ENCODE peak calls at places on chromosomes 16 and 17, in six cellular contexts. One of them, this sample, is unnamed.
A peak's percentile ranks its signal among the peaks of the same experiment; 100 is the strongest.

GRCh38 chr17:4706121-4706520 is 2.2 kb upstream of the PELP1 start:
- DNase-seq in HepG2: no peak
- DNase-seq in K562: no peak
- DNase-seq in GM12878: no peak
- DNase-seq in GM12892: no peak
- DNase-seq in H1: no peak
- DNase-seq in this sample: no peak

GRCh38 chr17:6442775-6443174 is 1.5 kb upstream of the PIMREG start:
- DNase-seq in H1: no peak
- DNase-seq in GM12892: no peak
- DNase-seq in HepG2: no peak
- DNase-seq in GM12878: no peak
- DNase-seq in K562: no peak
- DNase-seq in this sample: no peak

GRCh38 chr16:66357523-66357928 is 9.0 kb upstream of the CDH5 start:
- DNase-seq in HepG2: peak; percentile 61
- DNase-seq in GM12878: no peak
- DNase-seq in K562: peak; percentile 74
- DNase-seq in H1: peak; percentile 27
- DNase-seq in GM12892: no peak
- DNase-seq in this sample: no peak

GRCh38 chr16:17070882-17071592 is 399.7 kb downstream of the XYLT1 start:
- DNase-seq in GM12892: peak; percentile 49
- DNase-seq in K562: no peak
- DNase-seq in HepG2: no peak
- DNase-seq in H1: no peak
- DNase-seq in GM12878: peak; percentile 98
- DNase-seq in this sample: peak; percentile 51

GRCh38 chr16:23362460-23363317 is 60.6 kb downstream of the SCNN1B start:
- DNase-seq in HepG2: no peak
- DNase-seq in H1: no peak
- DNase-seq in K562: no peak
- DNase-seq in GM12892: no peak
- DNase-seq in GM12878: no peak
- DNase-seq in this sample: no peak

GRCh38 chr16:29898786-29899515 is 399 bp downstream of the SEZ6L2 start:
- DNase-seq in GM12878: no peak
- DNase-seq in HepG2: no peak
- DNase-seq in H1: no peak
- DNase-seq in K562: peak; percentile 53
- DNase-seq in GM12892: no peak
- DNase-seq in this sample: no peak

GRCh38 chr17:49557204-49558024 is 18.3 kb upstream of the NXPH3 start:
- DNase-seq in K562: no peak
- DNase-seq in H1: no peak
- DNase-seq in GM12892: no peak
- DNase-seq in GM12878: no peak
- DNase-seq in HepG2: peak; percentile 73
- DNase-seq in this sample: no peak

GRCh38 chr17:42142371-42142896 is 12.4 kb downstream of the RAB5C start:
- DNase-seq in HepG2: no peak
- DNase-seq in GM12878: no peak
- DNase-seq in K562: no peak
- DNase-seq in GM12892: no peak
- DNase-seq in H1: no peak
- DNase-seq in this sample: no peak

GRCh38 chr17:181213-182163 is at the start of gene DOC2B:
- DNase-seq in H1: no peak
- DNase-seq in HepG2: no peak
- DNase-seq in K562: no peak
- DNase-seq in GM12878: no peak
- DNase-seq in GM12892: no peak
- DNase-seq in this sample: no peak

GRCh38 chr16:55447231-55447630 is 31.8 kb upstream of the MMP2 start:
- DNase-seq in HepG2: no peak
- DNase-seq in H1: no peak
- DNase-seq in K562: no peak
- DNase-seq in GM12878: no peak
- DNase-seq in GM12892: no peak
- DNase-seq in this sample: no peak

GRCh38 chr17:59547131-59547915 is 18.1 kb upstream of the DHX40 start:
- DNase-seq in GM12892: no peak
- DNase-seq in HepG2: no peak
- DNase-seq in H1: no peak
- DNase-seq in GM12878: no peak
- DNase-seq in K562: no peak
- DNase-seq in this sample: no peak

GRCh38 chr16:2056077-2056476 is 8.3 kb downstream of the TSC2 start:
- DNase-seq in GM12892: no peak
- DNase-seq in K562: no peak
- DNase-seq in H1: no peak
- DNase-seq in GM12878: no peak
- DNase-seq in HepG2: peak; percentile 38
- DNase-seq in this sample: no peak

GRCh38 chr16:81511371-81511770 is 66.8 kb downstream of the CMIP start:
- DNase-seq in H1: no peak
- DNase-seq in GM12892: no peak
- DNase-seq in GM12878: no peak
- DNase-seq in K562: no peak
- DNase-seq in HepG2: peak; percentile 86
- DNase-seq in this sample: no peak

DNA sequence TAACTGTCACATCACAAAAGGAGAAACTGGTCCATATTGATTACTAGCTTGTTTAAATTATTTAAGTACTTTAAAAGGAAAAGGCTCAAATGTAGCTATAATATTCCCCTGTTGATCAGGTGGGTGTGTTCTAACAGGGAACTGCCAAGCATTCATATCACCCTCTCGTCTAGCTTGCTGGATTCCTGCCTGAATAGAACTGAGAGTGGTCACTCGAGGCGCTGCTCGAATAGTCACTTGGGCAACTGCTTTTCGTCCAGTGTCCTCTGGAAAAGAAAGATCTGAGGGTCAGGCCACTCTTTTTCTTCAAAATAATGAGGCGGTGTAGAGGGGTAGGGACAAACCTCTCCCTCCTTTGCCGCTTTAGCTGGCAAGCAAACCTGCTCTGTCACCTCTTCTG is 36.4 kb upstream of the USP22 start:
- DNase-seq in H1: no peak
- DNase-seq in K562: no peak
- DNase-seq in HepG2: no peak
- DNase-seq in GM12892: no peak
- DNase-seq in GM12878: no peak
- DNase-seq in this sample: no peak
- TF ChIP-seq POLR2A in H1: no peak
- TF ChIP-seq POLR2A in K562: no peak
- TF ChIP-seq POLR2A in HepG2: no peak
- TF ChIP-seq POLR2A in GM12892: no peak
- TF ChIP-seq POLR2A in GM12878: no peak
- TF ChIP-seq POLR2A in this sample: no peak

GRCh38 chr17:27157898-27158297 is 136.0 kb upstream of the WSB1 start:
- DNase-seq in HepG2: no peak
- DNase-seq in GM12892: no peak
- DNase-seq in GM12878: no peak
- DNase-seq in H1: no peak
- DNase-seq in K562: no peak
- DNase-seq in this sample: no peak

GRCh38 chr17:27157297-27157696 is 136.6 kb upstream of the WSB1 start:
- DNase-seq in H1: no peak
- DNase-seq in HepG2: no peak
- DNase-seq in GM12878: no peak
- DNase-seq in GM12892: no peak
- DNase-seq in K562: no peak
- DNase-seq in this sample: no peak

GRCh38 chr17:27155866-27156265 is 138.0 kb upstream of the WSB1 start:
- DNase-seq in H1: no peak
- DNase-seq in HepG2: no peak
- DNase-seq in GM12892: no peak
- DNase-seq in K562: no peak
- DNase-seq in GM12878: no peak
- DNase-seq in this sample: no peak

GRCh38 chr17:27158390-27158789 is 135.5 kb upstream of the WSB1 start:
- DNase-seq in H1: no peak
- DNase-seq in GM12878: no peak
- DNase-seq in GM12892: no peak
- DNase-seq in K562: no peak
- DNase-seq in HepG2: no peak
- DNase-seq in this sample: no peak

DNA sequence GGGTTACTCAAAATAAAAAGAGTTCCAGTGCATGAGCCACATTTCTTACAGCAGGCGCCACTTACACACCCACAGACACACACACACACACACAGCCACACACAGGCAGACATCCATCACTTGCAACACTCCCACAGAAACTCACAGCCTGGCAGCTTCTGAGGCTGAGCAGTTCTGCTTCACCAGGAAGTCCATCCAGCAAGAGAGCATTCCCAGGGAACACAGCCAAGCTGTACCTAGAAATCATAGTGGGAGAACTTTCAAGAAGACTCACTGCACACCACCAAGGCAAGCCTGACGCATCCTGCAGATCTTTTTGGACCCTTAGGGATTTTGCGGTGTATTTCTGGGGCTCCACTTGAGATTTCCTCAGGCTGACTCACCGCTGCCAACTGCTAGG is 140.9 kb upstream of the WSB1 start:
- DNase-seq in K562: no peak
- DNase-seq in GM12892: no peak
- DNase-seq in H1: no peak
- DNase-seq in GM12878: no peak
- DNase-seq in HepG2: no peak
- DNase-seq in this sample: no peak
- TF ChIP-seq TAF1 in K562: no peak
- TF ChIP-seq TAF1 in GM12892: no peak
- TF ChIP-seq TAF1 in H1: no peak
- TF ChIP-seq TAF1 in GM12878: no peak
- TF ChIP-seq TAF1 in HepG2: no peak
- TF ChIP-seq TAF1 in this sample: no peak

DNA sequence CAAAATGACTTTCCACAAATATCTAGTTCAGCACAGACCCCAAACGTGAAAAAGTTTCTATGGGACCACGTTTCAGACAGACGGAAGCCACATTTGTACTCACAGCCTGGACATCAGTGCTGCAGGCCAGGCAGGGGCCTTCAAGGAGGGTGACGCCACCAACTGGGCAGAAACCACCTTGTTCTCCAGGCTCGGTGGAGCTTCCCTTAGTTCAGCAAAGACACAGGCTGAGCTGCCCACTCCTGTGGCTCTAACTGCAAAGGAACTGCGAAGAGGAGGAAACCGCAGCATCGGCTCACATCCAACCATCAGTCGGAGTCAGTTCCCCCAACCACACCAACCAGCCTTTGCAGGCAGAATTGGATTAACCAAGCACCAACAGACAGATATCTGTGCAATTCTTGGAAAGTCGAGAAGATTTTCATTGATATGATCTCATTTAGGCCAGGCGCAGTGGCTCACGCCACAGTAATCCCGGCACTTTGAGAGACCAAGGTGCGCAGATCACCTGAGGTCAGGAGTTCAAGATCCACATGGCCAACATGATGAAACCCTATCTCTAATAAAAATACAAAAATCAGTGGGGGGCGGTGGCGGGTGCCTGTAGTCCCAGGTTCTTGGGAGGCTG is 73.3 kb upstream of the CNEP1R1 start:
- DNase-seq in GM12878: no peak
- DNase-seq in GM12892: no peak
- DNase-seq in K562: no peak
- DNase-seq in HepG2: no peak
- DNase-seq in H1: no peak
- DNase-seq in this sample: no peak
- TF ChIP-seq POLR2A in GM12878: no peak
- TF ChIP-seq POLR2A in GM12892: no peak
- TF ChIP-seq POLR2A in K562: no peak
- TF ChIP-seq POLR2A in HepG2: no peak
- TF ChIP-seq POLR2A in H1: no peak
- TF ChIP-seq POLR2A in this sample: no peak

GRCh38 chr17:8380049-8380448 is 2.9 kb downstream of the RPL26 start:
- DNase-seq in GM12878: no peak
- DNase-seq in GM12892: no peak
- DNase-seq in H1: no peak
- DNase-seq in K562: no peak
- DNase-seq in HepG2: no peak
- DNase-seq in this sample: no peak
- TF ChIP-seq TAF1 in GM12878: no peak
- TF ChIP-seq TAF1 in GM12892: no peak
- TF ChIP-seq TAF1 in H1: no peak
- TF ChIP-seq TAF1 in K562: no peak
- TF ChIP-seq TAF1 in HepG2: no peak
- TF ChIP-seq TAF1 in this sample: no peak

DNA sequence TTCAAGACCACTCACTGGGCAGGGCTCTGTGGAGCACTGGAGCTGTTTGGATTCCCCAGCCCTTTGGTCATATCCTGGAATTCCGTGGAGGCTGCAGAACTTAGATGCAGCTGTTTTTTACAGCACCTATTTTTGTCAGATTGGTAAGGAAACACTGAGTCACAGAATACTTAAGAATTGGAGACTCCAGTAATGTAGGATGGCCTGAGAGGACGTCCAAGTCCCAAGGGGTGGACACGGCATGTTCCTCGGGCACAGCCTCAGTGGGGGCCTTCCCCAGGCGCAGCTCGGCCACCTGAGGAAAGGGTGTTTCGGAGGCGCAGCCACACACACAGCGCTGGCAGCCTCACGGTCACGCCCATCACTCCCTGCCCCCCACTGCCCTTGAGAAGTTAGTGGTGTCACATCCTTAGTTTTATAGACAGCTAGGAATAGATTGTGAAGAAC is 14.8 kb downstream of the PLD6 start:
- DNase-seq in H1: no peak
- DNase-seq in HepG2: no peak
- DNase-seq in K562: no peak
- DNase-seq in GM12878: no peak
- DNase-seq in GM12892: no peak
- DNase-seq in this sample: no peak
- TF ChIP-seq POLR2A in H1: no peak
- TF ChIP-seq POLR2A in HepG2: no peak
- TF ChIP-seq POLR2A in K562: no peak
- TF ChIP-seq POLR2A in GM12878: no peak
- TF ChIP-seq POLR2A in GM12892: no peak
- TF ChIP-seq POLR2A in this sample: no peak